ENCODE peak calls at places on chromosomes 16 and 17, in eight cellular contexts. One of them, this sample, is unnamed.
A peak's percentile ranks its signal among the peaks of the same experiment; 100 is the strongest.

GRCh38 chr17:78159575-78160158 is 8.7 kb upstream of the SYNGR2 start:
- DNase-seq in NCI-H1105: no peak
- DNase-seq in stimulated activated CD4-positive, alpha-beta T cell treated with anti-CD3 and anti-CD28 coated beads, Interleukin-2, amount 100 ng/mL, for 24 hours: no peak
- DNase-seq in activated CD4-positive, alpha-beta memory T cell treated with anti-CD3 and anti-CD28 coated beads, Interleukin-2, amount 10 ng/mL, durations not matched to agents 7 days and 5 days: no peak
- DNase-seq in NCI-H524 treated with DMSO at 0.1 percent for 48 hours: no peak
- DNase-seq in colonic mucosa: no peak
- DNase-seq in GM12878: peak; percentile 77
- DNase-seq in T-cell: no peak
- DNase-seq in this sample: no peak

GRCh38 chr17:12522743-12523181 is 142.9 kb upstream of the MYOCD start:
- DNase-seq in NCI-H1105: no peak
- DNase-seq in stimulated activated CD4-positive, alpha-beta T cell treated with anti-CD3 and anti-CD28 coated beads, Interleukin-2, amount 100 ng/mL, for 24 hours: no peak
- DNase-seq in activated CD4-positive, alpha-beta memory T cell treated with anti-CD3 and anti-CD28 coated beads, Interleukin-2, amount 10 ng/mL, durations not matched to agents 7 days and 5 days: no peak
- DNase-seq in NCI-H524 treated with DMSO at 0.1 percent for 48 hours: no peak
- DNase-seq in colonic mucosa: peak; percentile 52
- DNase-seq in GM12878: no peak
- DNase-seq in T-cell: no peak
- DNase-seq in this sample: no peak

GRCh38 chr17:56824503-56824902 is 9.2 kb downstream of the C17orf67 start:
- DNase-seq in NCI-H1105: no peak
- DNase-seq in stimulated activated CD4-positive, alpha-beta T cell treated with anti-CD3 and anti-CD28 coated beads, Interleukin-2, amount 100 ng/mL, for 24 hours: no peak
- DNase-seq in activated CD4-positive, alpha-beta memory T cell treated with anti-CD3 and anti-CD28 coated beads, Interleukin-2, amount 10 ng/mL, durations not matched to agents 7 days and 5 days: no peak
- DNase-seq in NCI-H524 treated with DMSO at 0.1 percent for 48 hours: no peak
- DNase-seq in colonic mucosa: no peak
- DNase-seq in GM12878: no peak
- DNase-seq in T-cell: no peak
- DNase-seq in this sample: no peak

GRCh38 chr17:15918661-15919259 is 26.2 kb upstream of the ADORA2B start:
- DNase-seq in NCI-H1105: no peak
- DNase-seq in stimulated activated CD4-positive, alpha-beta T cell treated with anti-CD3 and anti-CD28 coated beads, Interleukin-2, amount 100 ng/mL, for 24 hours: no peak
- DNase-seq in activated CD4-positive, alpha-beta memory T cell treated with anti-CD3 and anti-CD28 coated beads, Interleukin-2, amount 10 ng/mL, durations not matched to agents 7 days and 5 days: no peak
- DNase-seq in NCI-H524 treated with DMSO at 0.1 percent for 48 hours: no peak
- DNase-seq in colonic mucosa: no peak
- DNase-seq in GM12878: no peak
- DNase-seq in T-cell: no peak
- DNase-seq in this sample: no peak

GRCh38 chr16:74627506-74628220 is 20.7 kb upstream of the GLG1 start:
- DNase-seq in NCI-H1105: no peak
- DNase-seq in stimulated activated CD4-positive, alpha-beta T cell treated with anti-CD3 and anti-CD28 coated beads, Interleukin-2, amount 100 ng/mL, for 24 hours: no peak
- DNase-seq in activated CD4-positive, alpha-beta memory T cell treated with anti-CD3 and anti-CD28 coated beads, Interleukin-2, amount 10 ng/mL, durations not matched to agents 7 days and 5 days: no peak
- DNase-seq in NCI-H524 treated with DMSO at 0.1 percent for 48 hours: no peak
- DNase-seq in colonic mucosa: no peak
- DNase-seq in GM12878: no peak
- DNase-seq in T-cell: no peak
- DNase-seq in this sample: no peak

GRCh38 chr17:42632949-42633444 is 23.5 kb downstream of the TUBG1 start:
- DNase-seq in NCI-H1105: no peak
- DNase-seq in stimulated activated CD4-positive, alpha-beta T cell treated with anti-CD3 and anti-CD28 coated beads, Interleukin-2, amount 100 ng/mL, for 24 hours: no peak
- DNase-seq in activated CD4-positive, alpha-beta memory T cell treated with anti-CD3 and anti-CD28 coated beads, Interleukin-2, amount 10 ng/mL, durations not matched to agents 7 days and 5 days: no peak
- DNase-seq in NCI-H524 treated with DMSO at 0.1 percent for 48 hours: no peak
- DNase-seq in colonic mucosa: no peak
- DNase-seq in GM12878: no peak
- DNase-seq in T-cell: no peak
- DNase-seq in this sample: no peak

GRCh38 chr17:62898239-62898864 is 67.7 kb upstream of the TANC2 start:
- DNase-seq in NCI-H1105: no peak
- DNase-seq in stimulated activated CD4-positive, alpha-beta T cell treated with anti-CD3 and anti-CD28 coated beads, Interleukin-2, amount 100 ng/mL, for 24 hours: no peak
- DNase-seq in activated CD4-positive, alpha-beta memory T cell treated with anti-CD3 and anti-CD28 coated beads, Interleukin-2, amount 10 ng/mL, durations not matched to agents 7 days and 5 days: no peak
- DNase-seq in NCI-H524 treated with DMSO at 0.1 percent for 48 hours: no peak
- DNase-seq in colonic mucosa: no peak
- DNase-seq in GM12878: no peak
- DNase-seq in T-cell: no peak
- DNase-seq in this sample: no peak

GRCh38 chr16:386641-387156 is 4.9 kb upstream of the PGAP6 start:
- DNase-seq in NCI-H1105: no peak
- DNase-seq in stimulated activated CD4-positive, alpha-beta T cell treated with anti-CD3 and anti-CD28 coated beads, Interleukin-2, amount 100 ng/mL, for 24 hours: no peak
- DNase-seq in activated CD4-positive, alpha-beta memory T cell treated with anti-CD3 and anti-CD28 coated beads, Interleukin-2, amount 10 ng/mL, durations not matched to agents 7 days and 5 days: no peak
- DNase-seq in NCI-H524 treated with DMSO at 0.1 percent for 48 hours: no peak
- DNase-seq in colonic mucosa: no peak
- DNase-seq in GM12878: no peak
- DNase-seq in T-cell: no peak
- DNase-seq in this sample: no peak

GRCh38 chr16:86922311-86922710 is 344.0 kb downstream of the FOXL1 start:
- DNase-seq in NCI-H1105: no peak
- DNase-seq in stimulated activated CD4-positive, alpha-beta T cell treated with anti-CD3 and anti-CD28 coated beads, Interleukin-2, amount 100 ng/mL, for 24 hours: no peak
- DNase-seq in activated CD4-positive, alpha-beta memory T cell treated with anti-CD3 and anti-CD28 coated beads, Interleukin-2, amount 10 ng/mL, durations not matched to agents 7 days and 5 days: no peak
- DNase-seq in NCI-H524 treated with DMSO at 0.1 percent for 48 hours: no peak
- DNase-seq in colonic mucosa: no peak
- DNase-seq in GM12878: no peak
- DNase-seq in T-cell: no peak
- DNase-seq in this sample: no peak

GRCh38 chr16:57391708-57392107 is 12.9 kb upstream of the CCL17 start:
- DNase-seq in NCI-H1105: no peak
- DNase-seq in stimulated activated CD4-positive, alpha-beta T cell treated with anti-CD3 and anti-CD28 coated beads, Interleukin-2, amount 100 ng/mL, for 24 hours: no peak
- DNase-seq in activated CD4-positive, alpha-beta memory T cell treated with anti-CD3 and anti-CD28 coated beads, Interleukin-2, amount 10 ng/mL, durations not matched to agents 7 days and 5 days: no peak
- DNase-seq in NCI-H524 treated with DMSO at 0.1 percent for 48 hours: no peak
- DNase-seq in colonic mucosa: no peak
- DNase-seq in GM12878: no peak
- DNase-seq in T-cell: no peak
- DNase-seq in this sample: no peak

GRCh38 chr16:673399-673991 is 2.0 kb upstream of the RHBDL1 start:
- DNase-seq in NCI-H1105: no peak
- DNase-seq in stimulated activated CD4-positive, alpha-beta T cell treated with anti-CD3 and anti-CD28 coated beads, Interleukin-2, amount 100 ng/mL, for 24 hours: no peak
- DNase-seq in activated CD4-positive, alpha-beta memory T cell treated with anti-CD3 and anti-CD28 coated beads, Interleukin-2, amount 10 ng/mL, durations not matched to agents 7 days and 5 days: no peak
- DNase-seq in NCI-H524 treated with DMSO at 0.1 percent for 48 hours: no peak
- DNase-seq in colonic mucosa: no peak
- DNase-seq in GM12878: no peak
- DNase-seq in T-cell: no peak
- DNase-seq in this sample: no peak

GRCh38 chr16:67245189-67245585 is 2.1 kb downstream of the FHOD1 start:
- DNase-seq in NCI-H1105: no peak
- DNase-seq in stimulated activated CD4-positive, alpha-beta T cell treated with anti-CD3 and anti-CD28 coated beads, Interleukin-2, amount 100 ng/mL, for 24 hours: no peak
- DNase-seq in activated CD4-positive, alpha-beta memory T cell treated with anti-CD3 and anti-CD28 coated beads, Interleukin-2, amount 10 ng/mL, durations not matched to agents 7 days and 5 days: no peak
- DNase-seq in NCI-H524 treated with DMSO at 0.1 percent for 48 hours: no peak
- DNase-seq in colonic mucosa: no peak
- DNase-seq in GM12878: no peak
- DNase-seq in T-cell: no peak
- DNase-seq in this sample: no peak

GRCh38 chr17:7475764-7476422 is 3.5 kb downstream of the ZBTB4 start:
- DNase-seq in NCI-H1105: no peak
- DNase-seq in stimulated activated CD4-positive, alpha-beta T cell treated with anti-CD3 and anti-CD28 coated beads, Interleukin-2, amount 100 ng/mL, for 24 hours: no peak
- DNase-seq in activated CD4-positive, alpha-beta memory T cell treated with anti-CD3 and anti-CD28 coated beads, Interleukin-2, amount 10 ng/mL, durations not matched to agents 7 days and 5 days: no peak
- DNase-seq in NCI-H524 treated with DMSO at 0.1 percent for 48 hours: no peak
- DNase-seq in colonic mucosa: peak; percentile 32
- DNase-seq in GM12878: no peak
- DNase-seq in T-cell: no peak
- DNase-seq in this sample: peak; percentile 81

GRCh38 chr17:73973881-73974409 is 229.5 kb upstream of the RPL38 start:
- DNase-seq in NCI-H1105: no peak
- DNase-seq in stimulated activated CD4-positive, alpha-beta T cell treated with anti-CD3 and anti-CD28 coated beads, Interleukin-2, amount 100 ng/mL, for 24 hours: no peak
- DNase-seq in activated CD4-positive, alpha-beta memory T cell treated with anti-CD3 and anti-CD28 coated beads, Interleukin-2, amount 10 ng/mL, durations not matched to agents 7 days and 5 days: no peak
- DNase-seq in NCI-H524 treated with DMSO at 0.1 percent for 48 hours: no peak
- DNase-seq in colonic mucosa: peak; percentile 30
- DNase-seq in GM12878: no peak
- DNase-seq in T-cell: no peak
- DNase-seq in this sample: no peak